ENCODE peak calls at places on chromosomes 16 and 17, in five cellular contexts. Z is Peyer's patch, C is adrenal gland, B is tibial nerve, L is testis. V is an unnamed sample.

GRCh38 chr17:80789356-80789902 is 202.2 kb upstream of the CHMP6 start:
- DNase-seq in Z (no peak), C (peak; percentile 53), B (peak; percentile 60), L (peak; percentile 33), V (no peak)

GRCh38 chr16:53893731-53894435 is 189.9 kb downstream of the FTO start:
- DNase-seq in Z (no peak), C (peak; percentile 37), B (no peak), L (no peak), V (peak; percentile 30)

GRCh38 chr17:29378495-29378894 is 11.7 kb upstream of the TAOK1 start:
- DNase-seq in Z (no peak), C (no peak), B (no peak), L (no peak), V (no peak)

GRCh38 chr17:27994586-27994985 is 47.9 kb upstream of the NLK start:
- DNase-seq in Z (no peak), C (no peak), B (no peak), L (no peak), V (no peak)

GRCh38 chr16:11389083-11389482 is 43.8 kb downstream of the RMI2 start:
- DNase-seq in Z (no peak), C (no peak), B (no peak), L (no peak), V (no peak)

GRCh38 chr17:32623196-32623595 is 136.4 kb downstream of the CDK5R1 start:
- DNase-seq in Z (no peak), C (no peak), B (no peak), L (no peak), V (no peak)

GRCh38 chr17:59425085-59425901 is 93.8 kb downstream of the YPEL2 start:
- DNase-seq in Z (no peak), C (no peak), B (peak; percentile 32), L (peak; percentile 43), V (no peak)

GRCh38 chr17:63120406-63120805 is 154.4 kb downstream of the TANC2 start:
- DNase-seq in Z (no peak), C (no peak), B (no peak), L (no peak), V (no peak)

GRCh38 chr16:647173-647902 is 1.8 kb upstream of the WDR90 start:
- DNase-seq in Z (no peak), C (no peak), B (no peak), L (no peak), V (peak; percentile 42)

GRCh38 chr16:57406881-57407280 is 2.3 kb downstream of the CCL17 start:
- DNase-seq in Z (no peak), C (no peak), B (no peak), L (no peak), V (no peak)

GRCh38 chr17:32621612-32622312 is 135.0 kb downstream of the CDK5R1 start:
- DNase-seq in Z (no peak), C (no peak), B (no peak), L (no peak), V (no peak)

GRCh38 chr16:28293589-28293935 is 1.2 kb downstream of the SBK1 start:
- DNase-seq in Z (no peak), C (no peak), B (no peak), L (no peak), V (no peak)

GRCh38 chr17:28008526-28008925 is 34.0 kb upstream of the NLK start:
- DNase-seq in Z (peak; percentile 52), C (peak; percentile 54), B (peak; percentile 5), L (peak; percentile 51), V (peak; percentile 73)

GRCh38 chr17:45704251-45704650 is 79.9 kb upstream of the CRHR1 start:
- DNase-seq in Z (no peak), C (no peak), B (no peak), L (no peak), V (no peak)

GRCh38 chr17:21090889-21091618 is 35.7 kb upstream of the DHRS7B start:
- DNase-seq in Z (no peak), C (no peak), B (no peak), L (no peak), V (no peak)

GRCh38 chr17:74542727-74543383 is 3.1 kb downstream of the CD300C start:
- DNase-seq in Z (no peak), C (no peak), B (no peak), L (no peak), V (no peak)

GRCh38 chr16:5025171-5025632 is 8.5 kb downstream of the NAGPA start:
- DNase-seq in Z (peak; percentile 56), C (no peak), B (peak; percentile 18), L (peak; percentile 71), V (no peak)

GRCh38 chr17:15268465-15268864 is 3.3 kb upstream of the PMP22 start:
- DNase-seq in Z (no peak), C (no peak), B (no peak), L (no peak), V (no peak)

GRCh38 chr17:13158511-13159240 is 140.8 kb upstream of the ELAC2 start:
- DNase-seq in Z (no peak), C (no peak), B (no peak), L (no peak), V (no peak)

GRCh38 chr17:42104264-42104663 is 6.0 kb upstream of the ZNF385C start:
- DNase-seq in Z (no peak), C (no peak), B (no peak), L (no peak), V (no peak)

GRCh38 chr16:78705694-78706093 is 606.2 kb downstream of the WWOX start:
- DNase-seq in Z (no peak), C (no peak), B (no peak), L (no peak), V (no peak)

GRCh38 chr17:41825175-41825845 is 10.7 kb downstream of the NT5C3B start:
- DNase-seq in Z (no peak), C (no peak), B (no peak), L (no peak), V (no peak)

GRCh38 chr17:48835971-48836370 is 5.1 kb downstream of the CALCOCO2 start:
- DNase-seq in Z (no peak), C (no peak), B (no peak), L (no peak), V (peak; percentile 29)

GRCh38 chr16:1053700-1054368 is 18.7 kb upstream of the SSTR5 start:
- DNase-seq in Z (no peak), C (no peak), B (no peak), L (no peak), V (no peak)

GRCh38 chr17:41571561-41572434 is at the start of gene KRT9:
- DNase-seq in Z (no peak), C (no peak), B (no peak), L (no peak), V (no peak)

GRCh38 chr17:7133916-7134315 is 19.3 kb upstream of the ASGR2 start:
- DNase-seq in Z (no peak), C (no peak), B (no peak), L (no peak), V (no peak)

GRCh38 chr16:48441106-48441505 is 55.9 kb upstream of the SIAH1 start:
- DNase-seq in Z (no peak), C (no peak), B (no peak), L (no peak), V (no peak)

GRCh38 chr16:48442379-48442778 is 57.2 kb upstream of the SIAH1 start:
- DNase-seq in Z (no peak), C (no peak), B (no peak), L (no peak), V (no peak)

GRCh38 chr16:48444574-48444973 is 59.4 kb upstream of the SIAH1 start:
- DNase-seq in Z (peak; percentile 48), C (no peak), B (no peak), L (no peak), V (peak; percentile 30)

GRCh38 chr16:48438414-48438813 is 53.2 kb upstream of the SIAH1 start:
- DNase-seq in Z (no peak), C (no peak), B (no peak), L (no peak), V (no peak)

GRCh38 chr16:48441863-48442279 is 56.7 kb upstream of the SIAH1 start:
- DNase-seq in Z (peak; percentile 15), C (no peak), B (no peak), L (no peak), V (no peak)
- H3K4me1 ChIP-seq in Z (no peaks in the 10 kb centered on the region), C (no peaks in the 10 kb centered on the region), B (no peaks in the 10 kb centered on the region), L (peaks cover 8% of the 10 kb centered on the region), V (peaks cover 10% of the 10 kb centered on the region)

GRCh38 chr17:17706140-17707060 is 25.1 kb downstream of the RAI1 start:
- DNase-seq in Z (peak; percentile 69), C (no peak), B (no peak), L (no peak), V (no peak)
- H3K27ac ChIP-seq in Z (no peak overlapping the region), C (no peak overlapping the region), B (peak overlapping the region; percentile 34), L (no peak overlapping the region), V (no peak overlapping the region)

DNA sequence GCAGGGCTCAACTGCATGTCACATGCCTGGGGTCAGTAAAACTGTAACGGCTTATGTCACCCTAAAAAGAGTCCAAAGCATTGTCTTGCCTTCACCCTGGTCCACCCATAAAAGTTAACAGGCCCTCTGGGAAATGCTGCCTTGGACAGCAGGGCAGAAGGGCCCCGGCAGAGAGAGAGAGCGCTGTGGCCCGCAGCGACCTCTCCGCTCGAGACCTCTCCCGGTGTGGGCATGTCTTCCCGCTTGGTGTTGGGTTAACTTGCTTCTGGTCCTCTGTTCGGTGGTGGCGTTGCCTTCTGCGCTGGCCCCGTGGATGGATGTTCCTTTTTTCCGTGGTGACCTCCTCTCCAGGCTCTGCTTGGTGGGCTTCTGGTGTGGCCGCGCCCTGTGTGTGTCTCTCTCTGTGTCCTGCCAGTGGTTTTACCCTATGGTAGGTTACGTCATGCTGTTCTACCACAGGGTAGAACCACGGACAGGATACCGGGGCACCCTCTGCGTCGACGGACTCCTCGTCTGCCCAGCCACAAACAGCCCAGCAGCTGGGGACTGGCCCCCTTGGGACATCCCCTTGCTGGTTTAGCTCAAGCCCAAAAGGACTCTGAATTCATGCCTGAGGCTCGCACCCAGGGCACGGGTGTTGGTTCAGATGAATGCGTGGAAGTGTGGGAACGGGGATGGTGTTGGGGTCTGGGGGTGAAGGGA is 18.3 kb upstream of the CLEC18A start:
- DNase-seq in Z (no peak), C (no peak), B (no peak), L (peak; percentile 9), V (no peak)
- TF ChIP-seq POLR2A in Z (no peak), C (no peak), B (no peak), L (no peak), V (no peak)

DNA sequence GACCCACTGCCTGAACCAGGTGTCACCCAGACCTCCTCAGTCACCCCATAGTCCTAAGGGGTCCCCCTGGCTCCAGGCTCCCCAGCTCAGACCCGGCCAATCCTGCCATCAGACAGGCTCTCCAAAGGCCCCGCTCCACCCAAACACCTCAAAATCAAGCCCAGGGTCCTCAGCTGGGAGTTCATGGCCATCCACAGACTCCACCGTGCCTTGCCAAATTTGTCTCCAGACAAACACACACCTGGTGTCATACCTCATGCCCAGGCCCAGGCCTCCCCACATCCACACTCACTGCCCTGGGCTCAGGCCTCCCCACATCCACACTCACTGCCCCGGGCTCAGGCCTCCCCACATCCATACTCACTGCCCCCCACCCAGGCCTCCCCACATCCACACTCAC is 12.5 kb downstream of the RPH3AL start:
- DNase-seq in Z (peak; percentile 39), C (no peak), B (no peak), L (no peak), V (no peak)
- H3K4me1 ChIP-seq in Z (no peaks in the 10 kb centered on the region), C (peaks cover 34% of the 10 kb centered on the region), B (no peaks in the 10 kb centered on the region), L (peaks cover 17% of the 10 kb centered on the region), V (peaks cover 43% of the 10 kb centered on the region)